ENCODE peak calls at places on chromosomes 2 and 18, in four cellular contexts. J, R, N and I are unnamed samples.
A peak's percentile ranks its signal among the peaks of the same experiment; 100 is the strongest.

GRCh38 chr2:204909791-204910190 is 364.5 kb downstream of the PARD3B start:
- DNase-seq in R (no peak), N (peak; percentile 45), J (no peak), I (no peak)

GRCh38 chr18:70380915-70381896 is 92.4 kb downstream of the SOCS6 start:
- DNase-seq in R (no peak), J (no peak), N (no peak), I (no peak)

GRCh38 chr2:197369228-197369945 is 58.8 kb upstream of the ANKRD44 start:
- DNase-seq in N (peak; percentile 31), R (no peak), J (no peak), I (no peak)

GRCh38 chr2:173574304-173574703 is 219.6 kb downstream of the CDCA7 start:
- DNase-seq in N (no peak), R (no peak), J (no peak), I (no peak)

GRCh38 chr2:2940702-2941655 is 436.6 kb downstream of the EIPR1 start:
- DNase-seq in R (no peak), J (no peak), N (no peak), I (no peak)

GRCh38 chr18:13574355-13574754 is 152.0 kb downstream of the FAM210A start:
- DNase-seq in N (no peak), R (no peak), J (no peak), I (no peak)

GRCh38 chr2:120904825-120905224 is 169.2 kb downstream of the GLI2 start:
- DNase-seq in R (no peak), N (no peak), J (no peak), I (no peak)

GRCh38 chr2:17579605-17580318 is 39.3 kb downstream of the VSNL1 start:
- DNase-seq in R (no peak), N (no peak), J (no peak), I (peak; percentile 49)

GRCh38 chr18:361941-362913 is 94.4 kb upstream of the THOC1 start:
- DNase-seq in R (no peak), J (no peak), N (peak; percentile 98), I (peak; percentile 64)

GRCh38 chr18:61894751-61895524 is 2.1 kb upstream of the RNF152 start:
- DNase-seq in N (peak; percentile 21), J (no peak), R (no peak), I (no peak)

GRCh38 chr2:10947005-10947440 is 35.3 kb downstream of the KCNF1 start:
- DNase-seq in R (peak; percentile 50), J (peak; percentile 85), N (peak; percentile 64), I (peak; percentile 45)

GRCh38 chr18:60448487-60449267 is 76.1 kb upstream of the MC4R start:
- DNase-seq in J (no peak), R (no peak), N (no peak), I (no peak)

DNA sequence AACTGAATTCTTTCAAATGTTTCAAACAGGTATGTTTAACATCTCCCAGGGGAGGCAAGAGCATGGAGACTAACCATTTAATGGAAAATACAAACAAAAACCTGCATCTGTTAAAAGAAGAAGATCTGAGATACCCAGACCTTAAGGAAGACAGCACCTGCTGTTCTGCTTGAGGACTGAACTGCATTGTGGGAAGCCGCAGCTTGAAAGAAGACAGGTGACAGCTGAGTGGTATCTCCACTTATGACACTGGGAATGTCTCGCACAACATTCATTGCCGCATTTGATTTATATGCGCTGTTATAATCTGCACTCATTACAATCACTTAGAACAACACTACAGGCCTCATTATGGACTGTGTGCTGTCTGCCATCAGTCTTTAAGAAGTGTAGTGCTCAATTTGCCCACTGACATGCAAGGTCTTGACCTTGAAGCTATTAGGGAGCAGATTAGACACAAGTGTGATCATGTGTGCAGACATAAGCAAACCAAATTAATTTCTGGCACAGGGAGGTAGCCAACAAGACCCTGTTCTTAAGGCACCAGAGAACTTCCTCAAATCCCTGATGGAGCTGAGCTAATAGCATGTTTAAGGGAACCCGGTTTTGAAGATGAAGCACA is 147.0 kb downstream of the SATB2 start:
- DNase-seq in R (no peak), J (no peak), N (no peak), I (no peak)
- H3K4me2 ChIP-seq in R (no peak overlapping the region), J (no peak overlapping the region), N (no peak overlapping the region), I (no peak overlapping the region)

DNA sequence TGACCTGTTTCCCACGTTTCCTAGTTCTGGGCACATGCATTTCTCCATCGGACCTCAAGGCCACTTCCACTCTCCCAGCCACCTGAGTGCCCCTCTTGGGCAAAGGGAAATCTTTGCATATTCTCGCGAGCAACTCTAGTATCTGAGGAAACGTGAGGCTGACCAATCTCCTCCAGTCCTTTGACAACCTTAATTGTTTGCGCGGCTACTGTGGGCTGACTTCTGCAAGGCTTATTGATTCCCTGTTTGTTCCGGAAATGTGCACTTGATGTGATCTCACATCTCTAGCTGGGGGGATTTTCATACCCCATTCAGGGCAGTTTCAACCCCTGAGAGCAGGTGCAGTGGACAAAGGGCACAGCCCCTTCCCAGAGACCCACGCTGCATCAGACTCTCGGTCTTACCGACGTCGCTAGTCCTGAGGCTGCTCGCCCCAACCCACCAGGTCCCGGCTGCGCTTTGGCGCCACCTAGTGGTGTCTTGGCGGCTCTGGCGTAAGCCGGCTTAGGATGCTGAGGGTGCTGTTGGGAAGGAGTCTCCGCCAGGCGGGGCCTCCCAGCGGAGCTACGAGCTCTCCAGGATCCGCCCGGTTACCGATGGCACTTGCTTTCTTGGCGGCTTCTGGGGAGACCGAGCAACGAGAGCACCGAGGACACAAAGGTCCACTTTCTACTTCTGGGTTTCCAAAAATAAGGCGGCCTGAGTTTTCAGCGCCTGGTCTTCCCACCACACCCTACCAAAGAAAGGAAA is 24.8 kb upstream of the SPR start:
- DNase-seq in N (peak; percentile 88), R (peak; percentile 56), J (peak; percentile 84), I (peak; percentile 78)
- H3K4me2 ChIP-seq in N (peak overlapping the region; percentile 77), R (peak overlapping the region; percentile 98), J (peak overlapping the region; percentile 84), I (peak overlapping the region; percentile 83)

GRCh38 chr2:156459720-156460119 is 23.5 kb downstream of the GPD2 start:
- DNase-seq in R (no peak), N (no peak), J (no peak), I (no peak)

GRCh38 chr2:156457523-156458228 is 21.5 kb downstream of the GPD2 start:
- DNase-seq in R (no peak), J (no peak), N (peak; percentile 34), I (no peak)

GRCh38 chr2:156455366-156455975 is 19.3 kb downstream of the GPD2 start:
- DNase-seq in J (peak; percentile 80), R (no peak), N (peak; percentile 79), I (peak; percentile 78)

GRCh38 chr2:156458229-156458584 is 22.0 kb downstream of the GPD2 start:
- DNase-seq in N (no peak), J (peak; percentile 49), R (no peak), I (no peak)

GRCh38 chr2:156456616-156457015 is 20.4 kb downstream of the GPD2 start:
- DNase-seq in R (no peak), J (no peak), N (peak; percentile 51), I (no peak)
- H3K4me2 ChIP-seq in R (no peak overlapping the region), J (no peak overlapping the region), N (no peak overlapping the region), I (no peak overlapping the region)

GRCh38 chr2:147774805-147775204 is 70.0 kb upstream of the ACVR2A start:
- DNase-seq in R (no peak), N (no peak), J (no peak), I (no peak)
- H3K4me2 ChIP-seq in R (no peak overlapping the region), N (no peak overlapping the region), J (no peak overlapping the region), I (no peak overlapping the region)

GRCh38 chr2:20868377-20868776 is 45.5 kb upstream of the LDAH start:
- DNase-seq in R (no peak), J (peak; percentile 67), N (no peak), I (no peak)

DNA sequence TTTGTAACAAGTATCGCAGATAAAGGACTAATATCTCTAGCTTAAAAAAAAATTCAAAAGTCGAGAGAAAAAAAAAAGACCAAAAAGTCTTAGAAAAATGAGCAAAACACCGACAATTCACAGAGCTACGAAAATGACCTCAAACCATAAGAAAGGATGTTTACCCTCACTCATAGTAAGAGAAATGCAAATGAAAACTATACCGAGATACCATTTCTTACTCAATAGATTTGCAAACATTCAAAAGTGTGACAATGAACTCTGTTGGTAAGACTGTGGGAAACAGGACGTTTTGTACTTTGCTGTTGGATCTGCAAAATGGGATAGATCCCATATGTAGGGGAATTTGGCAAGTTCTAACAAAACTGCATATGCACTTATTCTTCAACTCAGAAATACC is 39.9 kb upstream of the LDAH start:
- DNase-seq in R (no peak), N (no peak), J (no peak), I (no peak)
- H3K4me2 ChIP-seq in R (no peak overlapping the region), N (no peak overlapping the region), J (no peak overlapping the region), I (no peak overlapping the region)

DNA sequence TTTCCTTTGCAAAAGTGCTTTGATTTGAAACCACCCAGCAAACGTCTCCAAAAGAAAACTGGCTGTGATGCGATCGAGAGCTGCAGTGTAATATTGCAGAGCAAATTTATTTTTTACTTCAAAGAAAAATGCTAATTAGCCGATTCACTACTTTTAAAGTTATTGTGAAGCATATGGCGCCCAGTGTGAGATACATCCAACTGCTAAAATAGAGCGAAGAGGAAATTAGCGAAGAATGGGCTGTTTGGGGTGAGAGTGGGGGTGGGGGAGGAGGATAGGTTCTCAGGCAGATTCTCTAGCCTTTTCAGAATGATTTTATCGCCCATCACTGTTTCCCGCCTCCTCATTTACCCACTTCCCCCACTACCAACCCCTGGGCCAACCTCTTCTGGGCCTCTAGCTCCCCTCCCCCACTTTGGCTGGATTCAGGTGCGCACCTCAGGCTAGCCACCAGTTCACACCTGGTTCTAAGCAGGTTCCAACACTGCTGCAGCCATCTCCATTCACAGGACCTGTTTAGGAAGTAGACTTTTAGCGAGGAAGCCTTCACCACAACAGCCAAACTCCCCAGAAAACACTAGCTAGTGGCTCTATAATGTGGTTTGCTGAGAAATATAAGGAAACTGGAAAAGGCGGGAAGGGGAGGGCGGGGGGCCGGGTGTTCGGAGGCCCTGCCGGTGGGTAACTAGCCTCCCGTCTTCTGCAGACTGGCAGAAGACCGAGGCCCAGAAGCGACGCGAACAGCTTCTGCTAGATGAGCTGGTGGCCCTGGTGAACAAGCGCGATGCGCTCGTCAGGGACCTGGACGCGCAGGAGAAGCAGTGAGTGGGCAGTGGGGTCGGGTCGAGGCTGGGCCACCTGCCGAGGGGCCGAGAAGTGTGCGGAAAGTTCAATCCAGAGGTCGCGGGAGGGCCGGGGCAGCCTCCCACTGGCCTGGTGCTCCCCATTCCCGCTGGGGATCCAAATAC is 6.0 kb upstream of the OTX1 start:
- DNase-seq in R (no peak), N (no peak), J (no peak), I (no peak)
- H3K4me2 ChIP-seq in R (no peak overlapping the region), N (no peak overlapping the region), J (no peak overlapping the region), I (no peak overlapping the region)